ENCODE peak calls at places on chromosome 17, in eight cellular contexts. H is tibial nerve, E is AG09309, V is ascending aorta, C is uterus, T is mucosa of descending colon, A is cardiac muscle cell, L is AG04449. R is an unnamed sample.

GRCh38 chr17:41801374-41802062 is 10.2 kb downstream of the P3H4 start:
- DNase-seq in H (peak; percentile 94), E (no peak), V (peak; percentile 89), C (peak; percentile 84), T (peak; percentile 90), A (peak; percentile 82), L (no peak), R (peak; percentile 61)

GRCh38 chr17:10105513-10106001 is 92.8 kb downstream of the GAS7 start:
- DNase-seq in H (no peak), E (no peak), V (no peak), C (peak; percentile 78), T (no peak), A (peak; percentile 84), L (peak; percentile 34), R (no peak)

GRCh38 chr17:52148969-52149351 is 9.6 kb downstream of the CA10 start:
- DNase-seq in H (no peak), E (no peak), V (no peak), C (no peak), T (no peak), A (no peak), L (no peak), R (no peak)

GRCh38 chr17:41530062-41531048 is 2.2 kb upstream of the KRT19 start:
- DNase-seq in H (no peak), E (peak; percentile 77), V (no peak), C (peak; percentile 67), T (no peak), A (peak; percentile 91), L (peak; percentile 40), R (peak; percentile 32)

GRCh38 chr17:66348605-66349165 is 46.3 kb downstream of the PRKCA start:
- DNase-seq in H (no peak), E (peak; percentile 40), V (no peak), C (peak; percentile 56), T (no peak), A (peak; percentile 81), L (peak; percentile 42), R (peak; percentile 55)

GRCh38 chr17:40075216-40076100 is 12.7 kb downstream of the THRA start:
- DNase-seq in H (peak; percentile 91), E (no peak), V (peak; percentile 94), C (peak; percentile 74), T (peak; percentile 85), A (peak; percentile 76), L (no peak), R (no peak)

GRCh38 chr17:60659156-60659555 is 18.5 kb upstream of the BCAS3 start:
- DNase-seq in H (no peak), E (no peak), V (no peak), C (no peak), T (no peak), A (no peak), L (no peak), R (no peak)

GRCh38 chr17:7421186-7421585 is 1.1 kb downstream of the SPEM1 start:
- DNase-seq in H (no peak), E (no peak), V (no peak), C (no peak), T (no peak), A (no peak), L (no peak), R (no peak)

GRCh38 chr17:50658602-50659001 is 23.9 kb downstream of the ABCC3 start:
- DNase-seq in H (no peak), E (no peak), V (no peak), C (no peak), T (no peak), A (no peak), L (no peak), R (no peak)

GRCh38 chr17:19002805-19003542 is 1.6 kb downstream of the FAM83G start:
- DNase-seq in H (no peak), E (no peak), V (no peak), C (no peak), T (peak; percentile 36), A (peak; percentile 27), L (no peak), R (peak; percentile 16)

GRCh38 chr17:36825956-36826350 is 111.3 kb upstream of the LHX1 start:
- DNase-seq in H (no peak), E (no peak), V (no peak), C (no peak), T (no peak), A (no peak), L (no peak), R (no peak)

GRCh38 chr17:36825113-36825955 is 111.9 kb upstream of the LHX1 start:
- DNase-seq in H (no peak), E (no peak), V (no peak), C (no peak), T (no peak), A (no peak), L (no peak), R (no peak)

GRCh38 chr17:36823850-36824677 is 113.2 kb upstream of the LHX1 start:
- DNase-seq in H (no peak), E (no peak), V (no peak), C (no peak), T (no peak), A (no peak), L (no peak), R (no peak)

GRCh38 chr17:36827056-36827455 is 110.2 kb upstream of the LHX1 start:
- DNase-seq in H (no peak), E (no peak), V (no peak), C (no peak), T (no peak), A (no peak), L (no peak), R (no peak)

DNA sequence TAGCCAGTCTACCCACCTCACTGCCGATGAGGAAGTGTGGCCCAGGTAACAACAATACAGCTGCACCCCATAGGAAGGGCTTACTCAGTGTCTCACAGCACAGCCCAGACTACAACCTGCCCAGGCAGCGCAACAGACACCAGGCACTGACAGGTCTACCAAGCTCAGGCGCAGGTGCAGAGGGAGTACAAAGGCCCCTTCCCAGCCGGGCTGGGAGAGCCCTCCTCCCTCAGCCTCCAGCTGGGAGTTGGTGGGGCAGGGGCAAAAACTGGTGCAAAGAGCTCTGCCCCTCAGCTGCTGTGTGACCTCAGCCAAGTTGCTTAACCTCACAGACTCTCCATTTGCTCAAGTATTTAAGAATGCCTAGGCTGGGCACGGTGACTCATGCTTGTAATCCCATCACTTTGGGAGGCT is 112.6 kb upstream of the LHX1 start:
- DNase-seq in H (no peak), E (no peak), V (no peak), C (no peak), T (no peak), A (peak; percentile 11), L (no peak), R (no peak)
- H3K4me3 ChIP-seq in H (no peak overlapping the region), E (no peak overlapping the region), V (no peak overlapping the region), C (no peak overlapping the region), T (no peak overlapping the region), A (no peak overlapping the region), L (no peak overlapping the region), R (no peak overlapping the region)

GRCh38 chr17:72719206-72719581 is 373.3 kb downstream of the SLC39A11 start:
- DNase-seq in H (no peak), E (no peak), V (no peak), C (no peak), T (no peak), A (no peak), L (no peak), R (no peak)
- TF ChIP-seq CTCF in H (no peak), E (no peak), V (no peak), C (no peak), T (no peak), A (no peak), L (no peak), R (peak; percentile 2)

GRCh38 chr17:27218719-27219488 is 75.0 kb upstream of the WSB1 start:
- DNase-seq in H (no peak), E (no peak), V (no peak), C (no peak), T (no peak), A (no peak), L (no peak), R (no peak)
- H3K4me3 ChIP-seq in H (no peak overlapping the region), E (no peak overlapping the region), V (no peak overlapping the region), C (no peak overlapping the region), T (no peak overlapping the region), A (no peak overlapping the region), L (no peak overlapping the region), R (no peak overlapping the region)

GRCh38 chr17:2041561-2042354 is at the start of gene OVCA2:
- DNase-seq in H (peak; percentile 88), E (peak; percentile 65), V (peak; percentile 96), C (peak; percentile 97), T (peak; percentile 96), A (peak; percentile 96), L (no peak), R (peak; percentile 86)
- TF ChIP-seq CTCF in H (peak; percentile 32), E (peak; percentile 66), V (peak; percentile 61), C (peak; percentile 55), T (no peak), A (peak; percentile 58), L (peak; percentile 81), R (peak; percentile 48)

GRCh38 chr17:33639103-33639991 is 346.3 kb upstream of the ASIC2 start:
- DNase-seq in H (no peak), E (no peak), V (no peak), C (no peak), T (no peak), A (no peak), L (no peak), R (no peak)
- H3K4me3 ChIP-seq in H (no peak overlapping the region), E (no peak overlapping the region), V (no peak overlapping the region), C (no peak overlapping the region), T (no peak overlapping the region), A (no peak overlapping the region), L (no peak overlapping the region), R (no peak overlapping the region)

GRCh38 chr17:78357687-78358537 is 2.0 kb downstream of the SOCS3 start:
- DNase-seq in H (no peak), E (no peak), V (no peak), C (no peak), T (no peak), A (peak; percentile 48), L (no peak), R (no peak)

GRCh38 chr17:78357177-78357586 is 2.7 kb downstream of the SOCS3 start:
- DNase-seq in H (no peak), E (no peak), V (peak; percentile 79), C (peak; percentile 45), T (peak; percentile 55), A (peak; percentile 87), L (no peak), R (no peak)

GRCh38 chr17:78359216-78359935 is 501 bp downstream of the SOCS3 start:
- DNase-seq in H (no peak), E (no peak), V (peak; percentile 82), C (no peak), T (no peak), A (peak; percentile 67), L (no peak), R (no peak)

GRCh38 chr17:78359936-78360370 is at the start of gene SOCS3:
- DNase-seq in H (peak; percentile 89), E (no peak), V (peak; percentile 99), C (peak; percentile 96), T (peak; percentile 97), A (peak; percentile 99), L (no peak), R (no peak)

DNA sequence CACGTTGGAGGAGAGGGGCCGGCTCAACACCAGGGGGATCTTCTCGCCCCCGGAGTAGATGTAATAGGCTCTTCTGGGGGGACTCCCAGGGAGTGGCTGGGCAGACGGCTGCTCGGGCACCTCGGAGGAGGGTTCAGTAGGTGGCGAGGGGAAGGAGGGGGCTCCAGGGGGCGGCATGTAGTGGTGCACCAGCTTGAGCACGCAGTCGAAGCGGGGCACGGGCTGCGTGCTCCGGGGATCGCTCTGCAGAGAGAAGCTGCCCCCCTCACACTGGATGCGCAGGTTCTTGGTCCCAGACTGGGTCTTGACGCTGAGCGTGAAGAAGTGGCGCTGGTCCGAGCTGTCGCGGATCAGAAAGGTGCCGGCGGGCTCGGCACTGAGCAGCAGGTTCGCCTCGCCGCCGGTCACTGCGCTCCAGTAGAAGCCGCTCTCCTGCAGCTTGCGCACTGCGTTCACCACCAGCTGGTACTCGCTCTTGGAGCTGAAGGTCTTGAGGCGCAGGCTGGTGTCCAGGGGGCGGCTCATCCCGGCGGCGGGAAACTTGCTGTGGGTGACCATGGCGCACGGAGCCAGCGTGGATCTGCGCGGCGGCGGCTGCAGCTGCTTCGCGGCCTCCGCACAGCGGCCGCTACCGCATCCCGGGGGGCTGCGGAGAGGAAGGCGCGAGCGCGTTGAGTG is 1.2 kb downstream of the SOCS3 start:
- DNase-seq in H (no peak), E (no peak), V (no peak), C (no peak), T (peak; percentile 57), A (peak; percentile 67), L (no peak), R (no peak)
- TF ChIP-seq CTCF in H (no peak), E (no peak), V (no peak), C (no peak), T (no peak), A (no peak), L (no peak), R (no peak)